ENCODE peak calls at places on chromosomes 3 and 15, in eight cellular contexts. L, P, Y, R, A, H, X and S are unnamed samples.

GRCh38 chr3:160928183-160928718 is 172.2 kb downstream of the PPM1L start:
- DNase-seq in L (peak; percentile 65), P (no peak), Y (no peak), R (no peak), A (no peak), H (no peak), X (peak; percentile 6), S (no peak)

GRCh38 chr15:78358114-78358513 is 18.0 kb downstream of the CRABP1 start:
- DNase-seq in L (no peak), P (no peak), Y (no peak), R (no peak), A (no peak), H (no peak), X (peak; percentile 7), S (no peak)

GRCh38 chr15:63324770-63325169 is 47.4 kb downstream of the APH1B start:
- DNase-seq in L (no peak), P (no peak), Y (no peak), R (no peak), A (no peak), H (no peak), X (no peak), S (no peak)

GRCh38 chr3:132029182-132029902 is 5.5 kb downstream of the CPNE4 start:
- DNase-seq in L (peak; percentile 61), P (peak; percentile 82), Y (no peak), R (peak; percentile 75), A (peak; percentile 88), H (no peak), X (peak; percentile 71), S (peak; percentile 34)

GRCh38 chr3:120615863-120616599 is 19.9 kb downstream of the NDUFB4 start:
- DNase-seq in L (no peak), P (peak; percentile 37), Y (peak; percentile 18), R (peak; percentile 4), A (no peak), H (no peak), X (peak; percentile 12), S (no peak)

GRCh38 chr3:131216801-131217200 is 164.8 kb upstream of the NUDT16 start:
- DNase-seq in L (no peak), P (peak; percentile 95), Y (peak; percentile 84), R (no peak), A (no peak), H (no peak), X (peak; percentile 98), S (peak; percentile 95)

GRCh38 chr3:133037440-133037839 is 751 bp upstream of the TMEM108 start:
- DNase-seq in L (no peak), P (no peak), Y (no peak), R (no peak), A (no peak), H (no peak), X (no peak), S (no peak)

GRCh38 chr3:4889896-4890295 is 89.3 kb upstream of the BHLHE40 start:
- DNase-seq in L (no peak), P (peak; percentile 43), Y (no peak), R (no peak), A (no peak), H (no peak), X (peak; percentile 25), S (no peak)

GRCh38 chr3:3825025-3825424 is 25.8 kb downstream of the LRRN1 start:
- DNase-seq in L (no peak), P (no peak), Y (no peak), R (no peak), A (no peak), H (no peak), X (no peak), S (no peak)

GRCh38 chr15:58731756-58732535 is 17.6 kb downstream of the ADAM10 start:
- DNase-seq in L (no peak), P (peak; percentile 74), Y (peak; percentile 65), R (no peak), A (no peak), H (no peak), X (peak; percentile 79), S (no peak)

GRCh38 chr3:72143322-72143721 is 358.4 kb upstream of the PROK2 start:
- DNase-seq in L (no peak), P (peak; percentile 63), Y (no peak), R (no peak), A (no peak), H (no peak), X (peak; percentile 78), S (no peak)

GRCh38 chr15:50055333-50056278 is 63.4 kb downstream of the ATP8B4 start:
- DNase-seq in L (no peak), P (peak; percentile 81), Y (no peak), R (peak; percentile 87), A (no peak), H (no peak), X (peak; percentile 88), S (peak; percentile 99)

GRCh38 chr15:68431792-68432401 is at the start of gene ITGA11:
- DNase-seq in L (no peak), P (peak; percentile 51), Y (no peak), R (no peak), A (peak; percentile 57), H (no peak), X (peak; percentile 61), S (no peak)

GRCh38 chr15:47517737-47518136 is 199.6 kb upstream of the SEMA6D start:
- DNase-seq in L (no peak), P (peak; percentile 58), Y (no peak), R (no peak), A (no peak), H (no peak), X (no peak), S (no peak)

GRCh38 chr15:40436116-40436891 is 4.4 kb upstream of the BAHD1 start:
- DNase-seq in L (no peak), P (no peak), Y (no peak), R (no peak), A (no peak), H (no peak), X (peak; percentile 20), S (no peak)

GRCh38 chr3:69901802-69902201 is 97.7 kb upstream of the SAMMSON start:
- DNase-seq in L (no peak), P (no peak), Y (no peak), R (no peak), A (no peak), H (no peak), X (no peak), S (no peak)

GRCh38 chr3:46660003-46660402 is 33.5 kb downstream of the ALS2CL start:
- DNase-seq in L (no peak), P (no peak), Y (no peak), R (no peak), A (no peak), H (no peak), X (no peak), S (no peak)

GRCh38 chr3:82012775-82013174 is 251.3 kb upstream of the GBE1 start:
- DNase-seq in L (no peak), P (no peak), Y (no peak), R (no peak), A (no peak), H (no peak), X (no peak), S (no peak)

GRCh38 chr3:125125822-125126245 is 70.0 kb upstream of the HEG1 start:
- DNase-seq in L (no peak), P (peak; percentile 95), Y (peak; percentile 89), R (no peak), A (no peak), H (no peak), X (peak; percentile 56), S (peak; percentile 84)

GRCh38 chr3:180229113-180229512 is 192.4 kb upstream of the PEX5L start:
- DNase-seq in L (no peak), P (peak; percentile 14), Y (no peak), R (no peak), A (no peak), H (no peak), X (no peak), S (no peak)

GRCh38 chr3:61452536-61452991 is 108.8 kb upstream of the PTPRG start:
- DNase-seq in L (no peak), P (no peak), Y (no peak), R (no peak), A (no peak), H (no peak), X (peak; percentile 60), S (no peak)

GRCh38 chr3:190728574-190729246 is 133.8 kb downstream of the GMNC start:
- DNase-seq in L (no peak), P (no peak), Y (no peak), R (no peak), A (no peak), H (no peak), X (peak; percentile 82), S (peak; percentile 5)

GRCh38 chr3:119329551-119329950 is 35.4 kb downstream of the ARHGAP31 start:
- DNase-seq in L (no peak), P (no peak), Y (no peak), R (no peak), A (peak; percentile 33), H (no peak), X (no peak), S (no peak)